ENCODE peak calls at places on chromosomes 7 and 10, in five cellular contexts. K, I, R, P and G are unnamed samples. For H3K4me1, the result is how much of the 10 kb centered on the place peaks cover.

GRCh38 chr10:7513936-7514335 is 103.1 kb upstream of the SFMBT2 start:
- DNase-seq in K (no peak), I (peak), R (no peak), P (no peak), G (no peak)

GRCh38 chr7:46568420-46569116 is 647.5 kb upstream of the IGFBP3 start:
- DNase-seq in K (peak), I (no peak), R (no peak), P (peak), G (no peak)

GRCh38 chr10:79981673-79982485 is 33.0 kb upstream of the SFTPD start:
- DNase-seq in K (peak), I (peak), R (peak), P (peak), G (peak)

GRCh38 chr7:36192050-36192824 is 39.2 kb downstream of the EEPD1 start:
- DNase-seq in K (no peak), I (no peak), R (no peak), P (no peak), G (no peak)

GRCh38 chr10:7444576-7445226 is 33.9 kb upstream of the SFMBT2 start:
- DNase-seq in K (no peak), I (no peak), R (no peak), P (no peak), G (no peak)

GRCh38 chr7:140723002-140723401 is 26.5 kb downstream of the NDUFB2 start:
- DNase-seq in K (no peak), I (no peak), R (no peak), P (no peak), G (no peak)

GRCh38 chr7:123003539-123004126 is 8.1 kb upstream of the TAS2R16 start:
- DNase-seq in K (no peak), I (no peak), R (no peak), P (no peak), G (no peak)

GRCh38 chr10:73981812-73982211 is 16.1 kb upstream of the VCL start:
- DNase-seq in K (no peak), I (no peak), R (no peak), P (no peak), G (no peak)

GRCh38 chr7:152615052-152615741 is 60.7 kb downstream of the XRCC2 start:
- DNase-seq in K (no peak), I (peak), R (no peak), P (no peak), G (peak)

DNA sequence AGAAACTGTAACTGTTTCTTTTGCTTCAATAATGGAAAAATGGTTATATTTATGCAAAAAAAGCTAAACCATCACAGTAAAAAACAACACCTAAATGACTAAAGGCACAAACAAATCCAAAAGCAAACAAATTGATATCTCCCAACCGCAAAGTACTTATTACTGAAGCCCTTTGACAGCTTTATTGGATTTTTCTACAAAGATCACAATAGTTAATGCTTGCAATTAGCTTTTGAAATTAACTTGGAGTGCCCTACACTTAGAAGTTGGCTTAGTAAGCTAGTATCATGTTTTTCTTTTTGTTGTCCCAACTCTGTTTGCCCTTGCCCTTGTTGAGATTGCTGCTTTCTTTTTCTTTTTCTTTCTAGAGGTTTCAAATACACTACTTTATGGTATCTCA is 257.5 kb downstream of the INHBA start:
- DNase-seq in K (no peak), I (no peak), R (no peak), P (no peak), G (no peak)
- H3K4me1 ChIP-seq in K (under half), I (under half), R (under half), P (under half), G (under half)

DNA sequence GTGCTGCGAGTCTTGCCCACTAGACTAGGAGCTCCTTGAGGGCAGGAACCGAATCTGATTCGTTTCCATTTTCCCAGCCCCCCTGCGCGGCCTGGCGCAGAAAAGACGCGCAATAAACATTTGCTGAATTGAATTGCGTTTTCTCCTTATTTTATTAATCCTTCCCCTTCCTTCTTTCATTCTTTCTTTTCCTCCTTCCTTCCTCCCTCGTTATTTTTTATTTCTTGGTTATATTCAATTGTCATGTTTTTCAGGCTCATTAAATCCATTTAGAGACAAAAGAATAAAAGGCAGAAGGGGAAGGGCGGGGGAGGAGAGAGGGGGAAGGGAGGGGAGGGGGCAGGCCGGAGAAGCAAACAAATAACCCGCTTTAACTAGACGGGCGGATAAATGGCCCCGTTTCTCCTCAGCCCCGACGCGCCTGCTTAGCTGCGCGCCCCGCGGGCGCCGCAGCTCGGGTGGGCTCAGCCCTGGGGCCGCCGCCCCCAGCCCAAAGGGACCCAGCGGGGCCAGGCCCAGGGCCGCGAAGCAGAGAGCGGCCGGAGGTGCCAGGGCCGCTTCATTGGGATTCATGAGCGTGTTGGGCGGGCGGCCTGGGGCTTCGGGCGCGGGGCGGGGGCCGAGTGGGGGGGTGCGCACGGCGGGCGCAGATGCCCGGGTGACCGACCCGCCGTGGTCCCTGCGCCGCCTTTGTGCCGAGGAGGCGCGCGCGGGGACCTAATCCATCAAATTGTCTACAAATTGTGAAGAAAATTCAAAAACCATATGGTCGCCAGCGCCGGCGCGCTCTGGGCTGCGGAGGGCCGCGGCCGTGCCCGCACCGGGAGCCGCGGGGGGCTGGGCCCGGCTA is 5.0 kb downstream of the LBX1 start:
- DNase-seq in K (no peak), I (no peak), R (no peak), P (no peak), G (no peak)
- H3K4me1 ChIP-seq in K (under half), I (under half), R (under half), P (under half), G (under half)

GRCh38 chr7:127791790-127792189 is 139.8 kb downstream of the SND1 start:
- DNase-seq in K (no peak), I (no peak), R (no peak), P (no peak), G (no peak)
- H3K4me1 ChIP-seq in K (under half), I (under half), R (under half), P (under half), G (under half)

GRCh38 chr10:102651455-102652169 is 7.3 kb downstream of the TRIM8 start:
- DNase-seq in K (peak), I (no peak), R (no peak), P (no peak), G (peak)
- H3K4me1 ChIP-seq in K (half or more), I (under half), R (under half), P (under half), G (under half)

DNA sequence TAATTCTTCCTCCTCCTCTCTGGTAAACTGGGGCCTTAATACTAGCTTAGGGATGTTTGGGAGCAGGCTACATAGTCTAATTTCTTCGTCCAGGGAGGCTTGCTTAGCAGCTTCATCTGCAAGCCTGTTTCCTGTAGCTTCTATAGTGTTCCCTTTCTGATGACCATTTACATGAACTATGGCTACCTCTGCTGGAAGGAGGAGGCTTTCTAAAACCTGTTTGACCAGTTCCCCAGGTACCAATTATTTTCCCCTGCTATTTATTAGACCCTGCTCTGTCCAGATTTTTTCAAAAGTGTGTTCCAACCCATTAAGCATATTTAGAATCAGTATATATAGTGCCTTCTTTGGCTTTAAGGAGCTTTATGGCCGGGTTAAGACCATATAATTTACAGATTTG is 38.8 kb upstream of the DNAH11 start:
- DNase-seq in K (no peak), I (no peak), R (no peak), P (no peak), G (no peak)
- H3K4me1 ChIP-seq in K (under half), I (under half), R (under half), P (under half), G (under half)

GRCh38 chr7:26190417-26190869 is 10.1 kb downstream of the HNRNPA2B1 start:
- DNase-seq in K (no peak), I (no peak), R (no peak), P (no peak), G (no peak)

GRCh38 chr7:26191233-26191973 is 9.1 kb downstream of the HNRNPA2B1 start:
- DNase-seq in K (no peak), I (no peak), R (no peak), P (no peak), G (no peak)

GRCh38 chr7:26191974-26192479 is 8.5 kb downstream of the HNRNPA2B1 start:
- DNase-seq in K (no peak), I (no peak), R (no peak), P (no peak), G (no peak)

GRCh38 chr7:26193432-26194206 is 6.9 kb downstream of the HNRNPA2B1 start:
- DNase-seq in K (no peak), I (no peak), R (no peak), P (no peak), G (no peak)

GRCh38 chr7:26192485-26193087 is 8.0 kb downstream of the HNRNPA2B1 start:
- DNase-seq in K (no peak), I (no peak), R (no peak), P (no peak), G (no peak)
- H3K4me1 ChIP-seq in K (under half), I (under half), R (half or more), P (under half), G (under half)